ENCODE peak calls at places on chromosomes 1 and 21, in five cellular contexts. One of them, this sample, is unnamed.

GRCh38 chr21:45457832-45458172 is 52.8 kb downstream of the COL18A1 start:
- DNase-seq in Jurkat, Clone E6-1: no peak
- DNase-seq in lower lobe of right lung: no peak
- DNase-seq in psoas muscle: no peak
- DNase-seq in fibroblast of lung: no peak
- DNase-seq in this sample: no peak

GRCh38 chr1:236854602-236854978 is 59.5 kb downstream of the MTR start:
- DNase-seq in fibroblast of lung: peak
- DNase-seq in lower lobe of right lung: no peak
- DNase-seq in psoas muscle: no peak
- DNase-seq in Jurkat, Clone E6-1: no peak
- DNase-seq in this sample: peak

GRCh38 chr1:65827346-65827745 is 34.7 kb downstream of the PDE4B start:
- DNase-seq in psoas muscle: no peak
- DNase-seq in Jurkat, Clone E6-1: no peak
- DNase-seq in lower lobe of right lung: no peak
- DNase-seq in fibroblast of lung: peak
- DNase-seq in this sample: no peak

GRCh38 chr1:201708085-201708512 is 120.9 kb upstream of the IPO9 start:
- DNase-seq in lower lobe of right lung: no peak
- DNase-seq in Jurkat, Clone E6-1: peak
- DNase-seq in psoas muscle: no peak
- DNase-seq in fibroblast of lung: peak
- DNase-seq in this sample: peak

GRCh38 chr1:10916991-10917390 is 95.5 kb upstream of the TARDBP start:
- DNase-seq in Jurkat, Clone E6-1: no peak
- DNase-seq in lower lobe of right lung: no peak
- DNase-seq in fibroblast of lung: no peak
- DNase-seq in psoas muscle: no peak
- DNase-seq in this sample: no peak

GRCh38 chr1:46517010-46517600 is 27.5 kb downstream of the DMBX1 start:
- DNase-seq in Jurkat, Clone E6-1: no peak
- DNase-seq in psoas muscle: no peak
- DNase-seq in fibroblast of lung: no peak
- DNase-seq in lower lobe of right lung: peak
- DNase-seq in this sample: no peak

GRCh38 chr1:113303252-113303651 is 87.1 kb upstream of the MAGI3 start:
- DNase-seq in Jurkat, Clone E6-1: no peak
- DNase-seq in psoas muscle: no peak
- DNase-seq in lower lobe of right lung: no peak
- DNase-seq in fibroblast of lung: no peak
- DNase-seq in this sample: no peak

GRCh38 chr1:224579526-224579925 is 36.6 kb upstream of the CNIH3 start:
- DNase-seq in fibroblast of lung: peak
- DNase-seq in psoas muscle: no peak
- DNase-seq in Jurkat, Clone E6-1: no peak
- DNase-seq in lower lobe of right lung: no peak
- DNase-seq in this sample: peak

GRCh38 chr21:19034041-19034440 is 630.5 kb upstream of the TMPRSS15 start:
- DNase-seq in psoas muscle: no peak
- DNase-seq in Jurkat, Clone E6-1: no peak
- DNase-seq in lower lobe of right lung: no peak
- DNase-seq in fibroblast of lung: no peak
- DNase-seq in this sample: no peak

GRCh38 chr1:103520822-103521221 is 4.7 kb upstream of the RNPC3 start:
- DNase-seq in lower lobe of right lung: no peak
- DNase-seq in fibroblast of lung: no peak
- DNase-seq in psoas muscle: no peak
- DNase-seq in Jurkat, Clone E6-1: no peak
- DNase-seq in this sample: no peak

GRCh38 chr1:107776898-107777663 is 187.9 kb downstream of the VAV3 start:
- DNase-seq in lower lobe of right lung: no peak
- DNase-seq in Jurkat, Clone E6-1: no peak
- DNase-seq in psoas muscle: no peak
- DNase-seq in fibroblast of lung: no peak
- DNase-seq in this sample: no peak

GRCh38 chr1:88398338-88398737 is 285.7 kb upstream of the PKN2 start:
- DNase-seq in Jurkat, Clone E6-1: no peak
- DNase-seq in lower lobe of right lung: no peak
- DNase-seq in fibroblast of lung: no peak
- DNase-seq in psoas muscle: no peak
- DNase-seq in this sample: no peak

GRCh38 chr21:44793269-44794030 is 8.2 kb downstream of the UBE2G2 start:
- DNase-seq in Jurkat, Clone E6-1: peak
- DNase-seq in psoas muscle: peak
- DNase-seq in lower lobe of right lung: peak
- DNase-seq in fibroblast of lung: peak
- DNase-seq in this sample: peak

GRCh38 chr1:19976317-19977003 is 3.0 kb downstream of the PLA2G2A start:
- DNase-seq in fibroblast of lung: no peak
- DNase-seq in Jurkat, Clone E6-1: no peak
- DNase-seq in lower lobe of right lung: no peak
- DNase-seq in psoas muscle: no peak
- DNase-seq in this sample: no peak

GRCh38 chr1:181345146-181345545 is 138.2 kb upstream of the CACNA1E start:
- DNase-seq in psoas muscle: no peak
- DNase-seq in lower lobe of right lung: no peak
- DNase-seq in Jurkat, Clone E6-1: no peak
- DNase-seq in fibroblast of lung: no peak
- DNase-seq in this sample: no peak

GRCh38 chr1:40011198-40011597 is 29.3 kb upstream of the CAP1 start:
- DNase-seq in psoas muscle: no peak
- DNase-seq in lower lobe of right lung: no peak
- DNase-seq in Jurkat, Clone E6-1: no peak
- DNase-seq in fibroblast of lung: no peak
- DNase-seq in this sample: no peak

GRCh38 chr1:4931486-4931885 is 277.1 kb downstream of the AJAP1 start:
- DNase-seq in Jurkat, Clone E6-1: no peak
- DNase-seq in psoas muscle: no peak
- DNase-seq in fibroblast of lung: no peak
- DNase-seq in lower lobe of right lung: no peak
- DNase-seq in this sample: no peak

GRCh38 chr1:7975212-7975865 is 13.8 kb downstream of the PARK7 start:
- DNase-seq in psoas muscle: peak
- DNase-seq in fibroblast of lung: peak
- DNase-seq in lower lobe of right lung: peak
- DNase-seq in Jurkat, Clone E6-1: no peak
- DNase-seq in this sample: peak

GRCh38 chr1:184940226-184940625 is 34.1 kb downstream of the NIBAN1 start:
- DNase-seq in lower lobe of right lung: no peak
- DNase-seq in fibroblast of lung: peak
- DNase-seq in psoas muscle: no peak
- DNase-seq in Jurkat, Clone E6-1: no peak
- DNase-seq in this sample: no peak

GRCh38 chr1:217067642-217068041 is 344.4 kb upstream of the ESRRG start:
- DNase-seq in lower lobe of right lung: no peak
- DNase-seq in psoas muscle: no peak
- DNase-seq in fibroblast of lung: no peak
- DNase-seq in Jurkat, Clone E6-1: no peak
- DNase-seq in this sample: peak

GRCh38 chr1:155130272-155131006 is 2.8 kb downstream of the EFNA1 start:
- DNase-seq in Jurkat, Clone E6-1: no peak
- DNase-seq in fibroblast of lung: no peak
- DNase-seq in lower lobe of right lung: no peak
- DNase-seq in psoas muscle: no peak
- DNase-seq in this sample: no peak

GRCh38 chr1:178575611-178576331 is 62.9 kb downstream of the TEX35 start:
- DNase-seq in psoas muscle: no peak
- DNase-seq in lower lobe of right lung: no peak
- DNase-seq in fibroblast of lung: peak
- DNase-seq in Jurkat, Clone E6-1: no peak
- DNase-seq in this sample: no peak

GRCh38 chr1:238409947-238410346 is 519.2 kb upstream of the ZP4 start:
- DNase-seq in Jurkat, Clone E6-1: no peak
- DNase-seq in psoas muscle: no peak
- DNase-seq in fibroblast of lung: peak
- DNase-seq in lower lobe of right lung: no peak
- DNase-seq in this sample: peak

GRCh38 chr1:216045400-216045799 is 377.8 kb downstream of the USH2A start:
- DNase-seq in Jurkat, Clone E6-1: no peak
- DNase-seq in fibroblast of lung: peak
- DNase-seq in psoas muscle: no peak
- DNase-seq in lower lobe of right lung: no peak
- DNase-seq in this sample: peak

GRCh38 chr1:174680101-174680500 is 232.3 kb downstream of the GPR52 start:
- DNase-seq in lower lobe of right lung: no peak
- DNase-seq in fibroblast of lung: no peak
- DNase-seq in Jurkat, Clone E6-1: no peak
- DNase-seq in psoas muscle: no peak
- DNase-seq in this sample: no peak

GRCh38 chr1:47709302-47710074 is 271.6 kb downstream of the FOXD2 start:
- DNase-seq in Jurkat, Clone E6-1: no peak
- DNase-seq in fibroblast of lung: no peak
- DNase-seq in lower lobe of right lung: no peak
- DNase-seq in psoas muscle: no peak
- DNase-seq in this sample: no peak

GRCh38 chr1:47708658-47709301 is 270.9 kb downstream of the FOXD2 start:
- DNase-seq in psoas muscle: no peak
- DNase-seq in lower lobe of right lung: no peak
- DNase-seq in Jurkat, Clone E6-1: no peak
- DNase-seq in fibroblast of lung: peak
- DNase-seq in this sample: no peak

GRCh38 chr1:47711848-47712492 is 274.1 kb downstream of the FOXD2 start:
- DNase-seq in fibroblast of lung: no peak
- DNase-seq in Jurkat, Clone E6-1: no peak
- DNase-seq in lower lobe of right lung: no peak
- DNase-seq in psoas muscle: no peak
- DNase-seq in this sample: no peak

GRCh38 chr1:47711211-47711847 is 273.5 kb downstream of the FOXD2 start:
- DNase-seq in psoas muscle: no peak
- DNase-seq in fibroblast of lung: no peak
- DNase-seq in lower lobe of right lung: no peak
- DNase-seq in Jurkat, Clone E6-1: no peak
- DNase-seq in this sample: no peak

DNA sequence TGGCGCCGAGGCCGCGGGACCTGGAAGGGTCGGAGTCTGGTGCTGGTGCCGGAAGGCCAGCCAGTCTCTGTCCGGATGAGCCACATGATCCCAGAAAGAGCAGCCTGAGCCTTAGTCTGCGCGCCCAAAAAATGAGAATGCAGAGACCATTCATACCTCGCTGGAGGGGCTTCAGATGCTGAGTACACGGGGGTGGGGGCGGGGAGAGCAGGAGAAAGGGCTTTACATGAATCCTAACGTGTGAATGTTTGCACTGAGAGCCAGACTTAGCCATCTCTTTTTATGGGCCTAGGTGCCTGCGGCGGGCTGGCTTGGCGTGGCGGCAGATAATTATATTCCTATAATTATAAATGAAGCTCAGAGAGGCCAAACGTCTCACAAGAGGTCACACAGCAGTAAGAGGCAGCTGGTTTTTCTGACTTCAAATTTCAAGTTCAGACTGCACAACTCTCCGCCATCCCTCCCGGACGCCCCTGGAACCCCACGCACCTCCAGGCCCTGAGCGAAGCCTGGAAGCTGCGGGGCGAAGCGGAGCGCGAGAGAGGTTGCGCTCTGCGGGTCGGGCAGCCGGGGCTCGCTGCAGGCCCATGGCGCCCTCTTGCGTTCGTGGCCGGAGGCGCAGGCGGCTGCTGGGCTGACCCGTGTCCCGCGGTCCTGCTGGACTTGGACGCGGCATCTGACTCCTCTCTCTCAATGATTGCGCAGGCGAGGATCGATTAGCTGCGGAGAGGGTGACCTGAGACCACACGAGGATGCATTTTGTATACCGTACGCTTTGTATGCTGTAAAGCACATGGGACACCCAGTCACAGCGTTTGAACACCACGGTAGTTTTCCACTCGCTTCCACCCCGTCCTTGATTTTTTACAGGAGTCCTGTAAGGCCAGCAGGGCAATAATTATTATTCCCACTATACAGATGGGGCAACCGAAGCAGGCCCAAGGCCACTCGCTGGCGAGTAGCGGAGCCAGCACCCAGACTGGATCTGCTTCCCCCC is 272.5 kb downstream of the FOXD2 start:
- DNase-seq in Jurkat, Clone E6-1: peak
- DNase-seq in psoas muscle: peak
- DNase-seq in lower lobe of right lung: peak
- DNase-seq in fibroblast of lung: peak
- DNase-seq in this sample: no peak
- H3K4me3 ChIP-seq in Jurkat, Clone E6-1: no peak
- H3K4me3 ChIP-seq in psoas muscle: peak
- H3K4me3 ChIP-seq in lower lobe of right lung: peak
- H3K4me3 ChIP-seq in fibroblast of lung: no peak
- H3K4me3 ChIP-seq in this sample: peak

DNA sequence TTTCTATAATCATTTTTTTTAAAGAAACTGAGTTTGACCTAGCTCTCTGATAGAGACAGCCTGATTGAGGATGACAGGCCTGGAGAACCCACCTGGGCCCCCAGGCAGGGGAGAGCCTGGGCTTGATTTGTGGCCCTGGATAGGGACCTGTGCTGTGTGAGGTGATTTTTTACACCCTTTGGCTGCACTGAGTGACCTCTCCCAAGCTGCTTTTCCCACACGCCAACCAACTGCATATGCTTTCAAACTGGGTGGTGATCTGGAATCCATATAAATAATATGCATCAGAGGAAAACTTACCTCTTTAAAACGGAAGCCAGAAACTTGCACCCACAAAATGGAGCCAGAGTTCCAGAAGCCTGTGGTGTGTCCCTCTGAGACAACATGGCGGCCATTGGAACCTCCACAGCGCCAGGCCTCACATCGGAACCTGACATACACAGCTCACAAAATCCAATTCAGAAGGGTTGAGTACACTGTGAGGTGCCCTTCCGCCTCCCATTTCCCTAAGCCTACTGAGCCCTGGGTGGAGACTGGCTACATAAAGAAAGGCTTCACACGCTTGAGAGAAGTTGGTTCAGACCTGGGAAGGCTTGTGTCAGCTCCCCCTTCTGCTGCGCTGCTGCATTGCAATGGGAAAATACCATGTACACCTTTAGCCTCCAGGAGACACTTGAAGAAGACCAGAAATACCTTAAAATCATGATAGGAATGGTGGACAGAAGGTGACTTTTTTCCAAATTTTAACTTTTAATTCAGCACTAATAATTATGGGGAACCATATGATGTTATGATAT is 160.7 kb downstream of the HHIPL2 start:
- DNase-seq in psoas muscle: no peak
- DNase-seq in lower lobe of right lung: no peak
- DNase-seq in fibroblast of lung: no peak
- DNase-seq in Jurkat, Clone E6-1: no peak
- DNase-seq in this sample: no peak
- H3K4me3 ChIP-seq in psoas muscle: no peak
- H3K4me3 ChIP-seq in lower lobe of right lung: no peak
- H3K4me3 ChIP-seq in fibroblast of lung: no peak
- H3K4me3 ChIP-seq in Jurkat, Clone E6-1: no peak
- H3K4me3 ChIP-seq in this sample: no peak

GRCh38 chr1:229434641-229435051 is 752 bp upstream of the ACTA1 start:
- DNase-seq in lower lobe of right lung: no peak
- DNase-seq in fibroblast of lung: no peak
- DNase-seq in Jurkat, Clone E6-1: no peak
- DNase-seq in psoas muscle: peak
- DNase-seq in this sample: no peak
- H3K4me3 ChIP-seq in lower lobe of right lung: no peak
- H3K4me3 ChIP-seq in fibroblast of lung: no peak
- H3K4me3 ChIP-seq in Jurkat, Clone E6-1: no peak
- H3K4me3 ChIP-seq in psoas muscle: peak
- H3K4me3 ChIP-seq in this sample: peak

DNA sequence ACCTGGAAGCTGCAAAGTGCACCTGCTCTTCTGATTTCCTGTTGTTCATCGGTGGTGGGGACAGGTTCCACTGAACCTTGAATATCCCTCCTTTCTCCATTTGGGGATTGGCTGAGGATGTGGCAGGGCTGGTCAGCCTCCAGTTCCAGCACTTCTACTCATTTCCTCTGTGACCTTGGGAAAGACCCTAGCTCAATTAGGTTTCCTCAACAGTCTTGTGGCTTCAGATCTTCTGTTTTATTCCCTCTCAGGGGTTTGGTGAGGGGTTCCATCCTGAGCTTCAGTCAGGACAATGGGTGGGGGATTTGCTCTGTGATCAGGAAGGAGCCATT is 317.1 kb upstream of the PROX1 start:
- DNase-seq in fibroblast of lung: no peak
- DNase-seq in lower lobe of right lung: no peak
- DNase-seq in Jurkat, Clone E6-1: no peak
- DNase-seq in psoas muscle: no peak
- DNase-seq in this sample: no peak
- H3K4me3 ChIP-seq in fibroblast of lung: no peak
- H3K4me3 ChIP-seq in lower lobe of right lung: no peak
- H3K4me3 ChIP-seq in Jurkat, Clone E6-1: no peak
- H3K4me3 ChIP-seq in psoas muscle: no peak
- H3K4me3 ChIP-seq in this sample: no peak